ENCODE peak calls at places on chromosomes 6 and 20, in eight cellular contexts. One of them, this sample, is unnamed.

GRCh38 chr6:13866291-13866690 is 51.9 kb upstream of the MCUR1 start:
- DNase-seq in foreskin fibroblast: no peak
- DNase-seq in mammary epithelial cell: no peak
- DNase-seq in kidney: no peak
- DNase-seq in kidney epithelial cell: no peak
- DNase-seq in AG09309: no peak
- DNase-seq in stomach: no peak
- DNase-seq in thoracic aorta: no peak
- DNase-seq in this sample: no peak

GRCh38 chr6:140566706-140567330 is 1192.4 kb upstream of the CITED2 start:
- DNase-seq in foreskin fibroblast: peak; percentile 48
- DNase-seq in mammary epithelial cell: peak; percentile 55
- DNase-seq in kidney: no peak
- DNase-seq in kidney epithelial cell: peak; percentile 9
- DNase-seq in AG09309: no peak
- DNase-seq in stomach: no peak
- DNase-seq in thoracic aorta: no peak
- DNase-seq in this sample: peak; percentile 80

GRCh38 chr6:154925130-154925529 is 70.0 kb upstream of the TIAM2 start:
- DNase-seq in foreskin fibroblast: no peak
- DNase-seq in mammary epithelial cell: no peak
- DNase-seq in kidney: no peak
- DNase-seq in kidney epithelial cell: no peak
- DNase-seq in AG09309: no peak
- DNase-seq in stomach: no peak
- DNase-seq in thoracic aorta: no peak
- DNase-seq in this sample: no peak

GRCh38 chr6:150231456-150231855 is 88.6 kb downstream of the PPP1R14C start:
- DNase-seq in foreskin fibroblast: no peak
- DNase-seq in mammary epithelial cell: peak; percentile 52
- DNase-seq in kidney: no peak
- DNase-seq in kidney epithelial cell: no peak
- DNase-seq in AG09309: no peak
- DNase-seq in stomach: no peak
- DNase-seq in thoracic aorta: no peak
- DNase-seq in this sample: no peak

GRCh38 chr6:148935705-148936306 is 189.0 kb downstream of the UST start:
- DNase-seq in foreskin fibroblast: peak; percentile 65
- DNase-seq in mammary epithelial cell: peak; percentile 79
- DNase-seq in kidney: no peak
- DNase-seq in kidney epithelial cell: no peak
- DNase-seq in AG09309: peak; percentile 8
- DNase-seq in stomach: no peak
- DNase-seq in thoracic aorta: no peak
- DNase-seq in this sample: peak; percentile 15

GRCh38 chr20:46371656-46372055 is 34.8 kb downstream of the ELMO2 start:
- DNase-seq in foreskin fibroblast: no peak
- DNase-seq in mammary epithelial cell: no peak
- DNase-seq in kidney: no peak
- DNase-seq in kidney epithelial cell: no peak
- DNase-seq in AG09309: no peak
- DNase-seq in stomach: no peak
- DNase-seq in thoracic aorta: no peak
- DNase-seq in this sample: peak; percentile 25

GRCh38 chr6:143146186-143146831 is 85.6 kb downstream of the AIG1 start:
- DNase-seq in foreskin fibroblast: no peak
- DNase-seq in mammary epithelial cell: no peak
- DNase-seq in kidney: no peak
- DNase-seq in kidney epithelial cell: no peak
- DNase-seq in AG09309: no peak
- DNase-seq in stomach: no peak
- DNase-seq in thoracic aorta: no peak
- DNase-seq in this sample: no peak

GRCh38 chr6:93779086-93779858 is 359.9 kb upstream of the EPHA7 start:
- DNase-seq in foreskin fibroblast: peak; percentile 36
- DNase-seq in mammary epithelial cell: no peak
- DNase-seq in kidney: no peak
- DNase-seq in kidney epithelial cell: no peak
- DNase-seq in AG09309: no peak
- DNase-seq in stomach: no peak
- DNase-seq in thoracic aorta: no peak
- DNase-seq in this sample: peak; percentile 92

GRCh38 chr6:100796049-100796823 is 84.9 kb downstream of the ASCC3 start:
- DNase-seq in foreskin fibroblast: no peak
- DNase-seq in mammary epithelial cell: no peak
- DNase-seq in kidney: no peak
- DNase-seq in kidney epithelial cell: no peak
- DNase-seq in AG09309: no peak
- DNase-seq in stomach: no peak
- DNase-seq in thoracic aorta: no peak
- DNase-seq in this sample: no peak
- H3K4me3 ChIP-seq in foreskin fibroblast: no peak overlapping the region
- H3K4me3 ChIP-seq in mammary epithelial cell: no peak overlapping the region
- H3K4me3 ChIP-seq in kidney: no peak overlapping the region
- H3K4me3 ChIP-seq in kidney epithelial cell: no peak overlapping the region
- H3K4me3 ChIP-seq in AG09309: no peak overlapping the region
- H3K4me3 ChIP-seq in stomach: no peak overlapping the region
- H3K4me3 ChIP-seq in thoracic aorta: no peak overlapping the region
- H3K4me3 ChIP-seq in this sample: no peak overlapping the region

DNA sequence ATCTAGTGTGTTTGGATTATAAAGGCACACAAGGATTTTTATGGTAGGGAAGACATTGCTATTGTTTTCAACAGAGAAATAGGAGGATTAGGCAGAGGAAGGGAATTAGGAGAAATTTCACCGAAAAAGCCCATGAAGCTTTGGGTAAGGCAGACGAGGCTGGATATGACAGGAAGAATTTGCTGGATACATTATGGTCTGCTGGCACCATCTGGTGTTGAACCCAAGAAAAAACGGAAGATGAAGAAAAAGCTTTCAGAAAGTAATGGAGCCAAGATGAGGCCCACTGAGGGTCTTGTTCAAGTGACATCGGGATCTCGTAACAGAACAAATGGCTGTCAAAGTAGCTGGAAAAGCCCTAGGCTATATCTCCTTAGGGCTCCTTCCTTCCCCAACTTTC is 56.5 kb downstream of the OR2J2 start:
- DNase-seq in foreskin fibroblast: no peak
- DNase-seq in mammary epithelial cell: no peak
- DNase-seq in kidney: no peak
- DNase-seq in kidney epithelial cell: no peak
- DNase-seq in AG09309: no peak
- DNase-seq in stomach: no peak
- DNase-seq in thoracic aorta: no peak
- DNase-seq in this sample: no peak
- TF ChIP-seq CTCF in foreskin fibroblast: no peak
- TF ChIP-seq CTCF in mammary epithelial cell: no peak
- TF ChIP-seq CTCF in kidney: no peak
- TF ChIP-seq CTCF in kidney epithelial cell: no peak
- TF ChIP-seq CTCF in AG09309: no peak
- TF ChIP-seq CTCF in stomach: no peak
- TF ChIP-seq CTCF in thoracic aorta: no peak
- TF ChIP-seq CTCF in this sample: no peak

GRCh38 chr6:106612956-106613516 is 16.3 kb downstream of the RTN4IP1 start:
- DNase-seq in foreskin fibroblast: no peak
- DNase-seq in mammary epithelial cell: no peak
- DNase-seq in kidney: no peak
- DNase-seq in kidney epithelial cell: no peak
- DNase-seq in AG09309: no peak
- DNase-seq in stomach: no peak
- DNase-seq in thoracic aorta: no peak
- DNase-seq in this sample: no peak
- H3K4me3 ChIP-seq in foreskin fibroblast: no peak overlapping the region
- H3K4me3 ChIP-seq in mammary epithelial cell: no peak overlapping the region
- H3K4me3 ChIP-seq in kidney: no peak overlapping the region
- H3K4me3 ChIP-seq in kidney epithelial cell: no peak overlapping the region
- H3K4me3 ChIP-seq in AG09309: no peak overlapping the region
- H3K4me3 ChIP-seq in stomach: no peak overlapping the region
- H3K4me3 ChIP-seq in thoracic aorta: no peak overlapping the region
- H3K4me3 ChIP-seq in this sample: no peak overlapping the region

DNA sequence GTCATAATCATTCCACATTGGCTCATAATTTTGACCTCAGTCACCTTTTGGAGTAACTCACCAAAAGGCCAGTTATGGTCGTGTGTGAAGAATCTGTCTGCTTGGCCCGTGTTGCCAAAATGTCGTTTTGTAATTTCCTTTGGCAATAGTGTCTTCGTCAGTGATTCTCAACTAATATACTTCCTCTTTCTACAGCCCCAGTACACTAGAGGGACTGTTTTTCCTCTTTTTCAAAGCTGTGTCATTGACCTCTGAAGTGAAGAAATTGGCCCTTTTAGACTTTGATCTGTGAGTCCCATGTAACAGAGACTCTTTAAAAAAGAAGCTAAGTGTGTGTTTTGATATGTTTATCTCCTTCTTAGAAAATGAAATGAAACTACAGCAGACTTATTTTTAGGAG is 5.2 kb downstream of the FOXO3 start:
- DNase-seq in foreskin fibroblast: peak; percentile 93
- DNase-seq in mammary epithelial cell: peak; percentile 52
- DNase-seq in kidney: no peak
- DNase-seq in kidney epithelial cell: no peak
- DNase-seq in AG09309: peak; percentile 82
- DNase-seq in stomach: no peak
- DNase-seq in thoracic aorta: no peak
- DNase-seq in this sample: peak; percentile 75
- TF ChIP-seq CTCF in foreskin fibroblast: no peak
- TF ChIP-seq CTCF in mammary epithelial cell: no peak
- TF ChIP-seq CTCF in kidney: peak; percentile 46
- TF ChIP-seq CTCF in kidney epithelial cell: no peak
- TF ChIP-seq CTCF in AG09309: peak; percentile 20
- TF ChIP-seq CTCF in stomach: no peak
- TF ChIP-seq CTCF in thoracic aorta: peak; percentile 14
- TF ChIP-seq CTCF in this sample: peak; percentile 33

GRCh38 chr6:57174511-57174907 is 2.4 kb downstream of the BAG2 start:
- DNase-seq in foreskin fibroblast: no peak
- DNase-seq in mammary epithelial cell: no peak
- DNase-seq in kidney: no peak
- DNase-seq in kidney epithelial cell: no peak
- DNase-seq in AG09309: no peak
- DNase-seq in stomach: no peak
- DNase-seq in thoracic aorta: no peak
- DNase-seq in this sample: no peak
- H3K4me3 ChIP-seq in foreskin fibroblast: peak overlapping the region; percentile 82
- H3K4me3 ChIP-seq in mammary epithelial cell: peak overlapping the region; percentile 49
- H3K4me3 ChIP-seq in kidney: no peak overlapping the region
- H3K4me3 ChIP-seq in kidney epithelial cell: no peak overlapping the region
- H3K4me3 ChIP-seq in AG09309: peak overlapping the region; percentile 70
- H3K4me3 ChIP-seq in stomach: peak overlapping the region; percentile 64
- H3K4me3 ChIP-seq in thoracic aorta: peak overlapping the region; percentile 84
- H3K4me3 ChIP-seq in this sample: no peak overlapping the region

DNA sequence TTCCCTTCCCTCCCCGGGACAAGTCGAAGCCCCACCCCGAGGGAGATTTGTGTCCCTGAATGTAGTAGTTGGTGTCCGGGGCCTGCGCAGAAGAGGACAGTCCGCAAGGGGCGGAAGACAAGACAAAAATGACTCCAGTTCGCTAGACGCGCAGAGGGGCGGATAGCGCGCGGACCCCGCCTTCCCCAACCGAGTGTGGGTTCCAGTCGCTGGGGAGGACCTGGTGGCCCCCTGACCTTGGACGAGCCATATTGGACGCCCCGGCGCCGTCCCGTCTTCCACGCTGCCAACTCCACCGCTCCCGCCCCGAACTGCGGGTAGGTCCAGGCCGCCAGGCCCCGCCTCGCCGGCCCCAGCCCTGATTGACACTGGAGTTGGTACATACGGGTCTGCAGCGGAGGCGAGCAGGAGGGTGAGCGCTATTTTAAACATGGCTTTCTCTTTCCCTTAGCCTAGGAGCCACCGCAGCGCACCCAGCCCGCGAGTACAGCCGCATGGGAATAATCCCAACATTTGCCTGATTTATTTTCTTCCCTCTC is 802 bp downstream of the HMGN3 start:
- DNase-seq in foreskin fibroblast: peak; percentile 87
- DNase-seq in mammary epithelial cell: peak; percentile 88
- DNase-seq in kidney: peak; percentile 95
- DNase-seq in kidney epithelial cell: peak; percentile 54
- DNase-seq in AG09309: peak; percentile 38
- DNase-seq in stomach: peak; percentile 88
- DNase-seq in thoracic aorta: peak; percentile 70
- DNase-seq in this sample: peak; percentile 93
- TF ChIP-seq CTCF in foreskin fibroblast: peak; percentile 17
- TF ChIP-seq CTCF in mammary epithelial cell: peak; percentile 30
- TF ChIP-seq CTCF in kidney: peak; percentile 17
- TF ChIP-seq CTCF in kidney epithelial cell: peak; percentile 24
- TF ChIP-seq CTCF in AG09309: peak; percentile 34
- TF ChIP-seq CTCF in stomach: peak; percentile 9
- TF ChIP-seq CTCF in thoracic aorta: peak; percentile 39
- TF ChIP-seq CTCF in this sample: peak; percentile 53

GRCh38 chr6:169162968-169163903 is 90.4 kb downstream of the THBS2 start:
- DNase-seq in foreskin fibroblast: peak; percentile 99
- DNase-seq in mammary epithelial cell: peak; percentile 95
- DNase-seq in kidney: peak; percentile 64
- DNase-seq in kidney epithelial cell: peak; percentile 71
- DNase-seq in AG09309: peak; percentile 99
- DNase-seq in stomach: no peak
- DNase-seq in thoracic aorta: peak; percentile 70
- DNase-seq in this sample: peak; percentile 91
- H3K4me3 ChIP-seq in foreskin fibroblast: peak overlapping the region; percentile 13
- H3K4me3 ChIP-seq in mammary epithelial cell: no peak overlapping the region
- H3K4me3 ChIP-seq in kidney: no peak overlapping the region
- H3K4me3 ChIP-seq in kidney epithelial cell: no peak overlapping the region
- H3K4me3 ChIP-seq in AG09309: peak overlapping the region; percentile 65
- H3K4me3 ChIP-seq in stomach: no peak overlapping the region
- H3K4me3 ChIP-seq in thoracic aorta: no peak overlapping the region
- H3K4me3 ChIP-seq in this sample: no peak overlapping the region